ENCODE peak calls at places on chromosomes 1 and 21, in five cellular contexts. O, E, T, Z and N are unnamed samples.
A peak's percentile ranks its signal among the peaks of the same experiment; 100 is the strongest.

GRCh38 chr1:197224160-197224559 is 43.9 kb upstream of the CRB1 start:
- DNase-seq in O (no peak), E (no peak), T (no peak), Z (no peak), N (no peak)

GRCh38 chr1:45974541-45975269 is 157.7 kb downstream of the PIK3R3 start:
- DNase-seq in O (no peak), E (no peak), T (no peak), Z (no peak), N (no peak)

GRCh38 chr1:11731719-11732283 is 4.1 kb upstream of the AGTRAP start:
- DNase-seq in O (peak; percentile 62), E (peak; percentile 6), T (peak; percentile 67), Z (peak; percentile 82), N (peak; percentile 38)

GRCh38 chr1:221708076-221708571 is 33.8 kb downstream of the DUSP10 start:
- DNase-seq in O (no peak), E (peak; percentile 64), T (peak; percentile 34), Z (no peak), N (peak; percentile 36)

GRCh38 chr1:189103956-189104355 is 1373.7 kb downstream of the BRINP3 start:
- DNase-seq in O (no peak), E (no peak), T (no peak), Z (no peak), N (no peak)

GRCh38 chr1:211634931-211635330 is 40.5 kb downstream of the NEK2 start:
- DNase-seq in O (no peak), E (no peak), T (no peak), Z (no peak), N (no peak)

GRCh38 chr1:119988316-119989067 is 81.0 kb downstream of the NOTCH2 start:
- DNase-seq in O (no peak), E (no peak), T (no peak), Z (no peak), N (no peak)

GRCh38 chr1:207993477-207994445 is 82.8 kb upstream of the CD34 start:
- DNase-seq in O (peak; percentile 70), E (no peak), T (no peak), Z (no peak), N (no peak)

GRCh38 chr1:99648107-99648506 is 2.2 kb downstream of the PALMD start:
- DNase-seq in O (peak; percentile 60), E (no peak), T (peak; percentile 26), Z (peak; percentile 63), N (no peak)

GRCh38 chr1:167627865-167628641 is 2.0 kb upstream of the RCSD1 start:
- DNase-seq in O (peak; percentile 67), E (peak; percentile 70), T (no peak), Z (no peak), N (peak; percentile 79)

GRCh38 chr1:54475357-54476230 is 69.4 kb upstream of the SSBP3 start:
- DNase-seq in O (no peak), E (peak; percentile 20), T (no peak), Z (no peak), N (peak; percentile 48)

GRCh38 chr1:12275370-12275769 is 45.5 kb downstream of the VPS13D start:
- DNase-seq in O (peak; percentile 40), E (no peak), T (peak; percentile 42), Z (peak; percentile 50), N (no peak)

GRCh38 chr21:31675960-31676359 is 16.5 kb downstream of the SOD1 start:
- DNase-seq in O (no peak), E (no peak), T (no peak), Z (no peak), N (no peak)

GRCh38 chr1:38055965-38056364 is 9.4 kb upstream of the POU3F1 start:
- DNase-seq in O (no peak), E (no peak), T (no peak), Z (no peak), N (no peak)

GRCh38 chr1:98406346-98407088 is 255.0 kb upstream of the SNX7 start:
- DNase-seq in O (no peak), E (no peak), T (no peak), Z (no peak), N (no peak)

DNA sequence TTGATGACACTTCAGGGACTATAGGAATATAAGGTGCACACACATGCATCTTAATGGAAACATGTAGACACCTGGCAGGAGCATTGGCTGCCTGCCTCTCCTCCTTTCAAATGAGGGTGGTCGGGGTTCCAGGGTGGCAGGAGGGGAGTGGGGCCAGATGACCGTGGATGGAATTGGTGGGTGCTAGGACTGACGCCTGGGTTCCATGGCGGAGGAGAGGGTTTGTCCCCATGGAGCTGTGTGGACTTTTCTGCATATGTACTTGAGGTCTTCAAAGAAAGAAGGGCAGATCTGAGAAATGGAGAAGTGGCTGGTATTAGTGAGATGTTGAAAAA is 7.7 kb downstream of the PRRX1 start:
- DNase-seq in O (no peak), E (no peak), T (no peak), Z (no peak), N (no peak)
- H3K4me1 ChIP-seq in O (no peaks in the 10 kb centered on the region), E (no peaks in the 10 kb centered on the region), T (peaks cover 84% of the 10 kb centered on the region), Z (peaks cover 60% of the 10 kb centered on the region), N (no peaks in the 10 kb centered on the region)

GRCh38 chr21:46056450-46056903 is 41.4 kb upstream of the COL6A2 start:
- DNase-seq in O (no peak), E (no peak), T (peak; percentile 91), Z (peak; percentile 87), N (no peak)
- H3K4me1 ChIP-seq in O (no peaks in the 10 kb centered on the region), E (peaks cover 3% of the 10 kb centered on the region), T (peaks cover 60% of the 10 kb centered on the region), Z (no peaks in the 10 kb centered on the region), N (peaks cover 13% of the 10 kb centered on the region)

DNA sequence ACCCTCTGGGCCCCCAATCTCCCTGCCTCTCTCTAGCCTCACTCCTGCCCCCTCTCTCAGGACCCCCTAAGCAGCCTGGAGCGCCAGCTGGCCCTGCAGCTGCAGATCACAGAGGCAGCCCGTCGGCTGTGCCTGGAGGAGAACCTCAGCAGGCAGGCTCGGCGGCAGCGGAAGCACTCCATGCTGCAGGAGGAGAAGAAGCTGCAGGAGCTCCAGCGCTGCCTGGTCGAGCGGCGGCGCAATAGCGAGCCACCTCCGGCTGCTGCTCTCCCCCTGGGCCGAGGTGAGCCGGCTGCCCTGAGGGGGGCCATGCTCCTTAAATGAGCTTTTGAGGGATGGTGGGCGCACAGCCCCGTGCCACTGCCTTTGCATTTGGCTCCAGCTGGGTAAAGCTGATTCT is 6.2 kb downstream of the INAVA start:
- DNase-seq in O (no peak), E (no peak), T (no peak), Z (no peak), N (no peak)
- H3K4me1 ChIP-seq in O (peaks cover 4% of the 10 kb centered on the region), E (peaks cover 9% of the 10 kb centered on the region), T (no peaks in the 10 kb centered on the region), Z (no peaks in the 10 kb centered on the region), N (peaks cover 11% of the 10 kb centered on the region)

GRCh38 chr21:19640964-19641363 is 1237.4 kb upstream of the TMPRSS15 start:
- DNase-seq in O (no peak), E (no peak), T (no peak), Z (no peak), N (no peak)
- H3K4me1 ChIP-seq in O (no peaks in the 10 kb centered on the region), E (no peaks in the 10 kb centered on the region), T (no peaks in the 10 kb centered on the region), Z (no peaks in the 10 kb centered on the region), N (no peaks in the 10 kb centered on the region)

GRCh38 chr1:30751830-30752650 is 5.5 kb downstream of the LAPTM5 start:
- DNase-seq in O (no peak), E (no peak), T (no peak), Z (no peak), N (no peak)

GRCh38 chr1:30748699-30749401 is 8.7 kb downstream of the LAPTM5 start:
- DNase-seq in O (no peak), E (no peak), T (no peak), Z (no peak), N (no peak)

GRCh38 chr1:30749691-30750583 is 7.6 kb downstream of the LAPTM5 start:
- DNase-seq in O (no peak), E (peak; percentile 57), T (no peak), Z (no peak), N (peak; percentile 68)

GRCh38 chr1:30752651-30752908 is 5.0 kb downstream of the LAPTM5 start:
- DNase-seq in O (no peak), E (no peak), T (no peak), Z (no peak), N (no peak)

GRCh38 chr1:30750751-30751291 is 6.8 kb downstream of the LAPTM5 start:
- DNase-seq in O (no peak), E (no peak), T (no peak), Z (no peak), N (no peak)
- H3K4me1 ChIP-seq in O (no peaks in the 10 kb centered on the region), E (peaks cover 100% of the 10 kb centered on the region), T (no peaks in the 10 kb centered on the region), Z (no peaks in the 10 kb centered on the region), N (peaks cover 93% of the 10 kb centered on the region)

DNA sequence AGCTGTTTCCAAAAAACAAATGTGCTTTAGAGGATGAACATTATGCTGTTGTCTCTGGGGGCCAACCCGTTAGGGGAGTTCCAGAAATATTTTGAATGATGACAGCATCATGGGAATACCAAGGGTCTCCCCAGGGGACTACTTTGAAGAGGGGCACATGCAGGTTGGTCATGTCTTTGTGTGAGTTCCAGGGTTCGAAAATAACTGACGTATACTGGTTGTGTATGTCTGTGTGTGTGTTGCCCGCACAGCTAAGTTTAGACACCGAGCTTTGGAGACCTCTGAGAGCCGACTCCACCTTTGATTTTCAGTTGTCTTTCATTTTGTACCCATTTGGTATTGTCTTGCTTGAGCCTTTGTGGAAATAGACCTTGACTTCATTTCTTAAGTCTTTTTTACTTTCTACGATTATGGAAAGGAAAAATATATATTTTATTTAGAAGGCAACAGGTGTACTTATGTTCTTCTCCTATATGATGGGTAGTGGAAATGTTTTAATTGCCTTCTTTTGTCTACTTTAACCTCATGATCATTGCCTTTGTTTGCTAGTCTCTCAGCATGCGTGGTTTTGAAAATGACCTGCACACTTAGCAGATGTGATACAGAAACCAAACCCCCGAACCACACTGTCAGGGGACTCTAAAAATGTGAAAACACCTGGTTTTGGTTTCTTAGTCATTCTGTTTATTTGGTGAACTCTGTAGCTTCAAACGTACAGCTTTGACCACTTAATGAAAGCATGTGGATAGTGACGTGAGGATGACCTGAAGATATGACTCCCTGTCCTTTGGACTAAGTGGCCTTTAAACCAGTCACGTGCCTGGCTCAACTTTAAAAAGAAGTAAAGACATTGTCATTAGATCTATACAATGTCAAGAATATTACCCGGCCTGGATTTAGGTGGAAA is 56.5 kb downstream of the GALNT2 start:
- DNase-seq in O (no peak), E (no peak), T (no peak), Z (no peak), N (no peak)
- H3K4me1 ChIP-seq in O (peaks cover 8% of the 10 kb centered on the region), E (peaks cover 7% of the 10 kb centered on the region), T (peaks cover 29% of the 10 kb centered on the region), Z (peaks cover 39% of the 10 kb centered on the region), N (peaks cover 42% of the 10 kb centered on the region)

GRCh38 chr1:181103404-181103803 is 14.9 kb downstream of the IER5 start:
- DNase-seq in O (no peak), E (no peak), T (no peak), Z (no peak), N (no peak)
- H3K4me1 ChIP-seq in O (peaks cover 21% of the 10 kb centered on the region), E (peaks cover 49% of the 10 kb centered on the region), T (peaks cover 30% of the 10 kb centered on the region), Z (peaks cover 35% of the 10 kb centered on the region), N (peaks cover 50% of the 10 kb centered on the region)

DNA sequence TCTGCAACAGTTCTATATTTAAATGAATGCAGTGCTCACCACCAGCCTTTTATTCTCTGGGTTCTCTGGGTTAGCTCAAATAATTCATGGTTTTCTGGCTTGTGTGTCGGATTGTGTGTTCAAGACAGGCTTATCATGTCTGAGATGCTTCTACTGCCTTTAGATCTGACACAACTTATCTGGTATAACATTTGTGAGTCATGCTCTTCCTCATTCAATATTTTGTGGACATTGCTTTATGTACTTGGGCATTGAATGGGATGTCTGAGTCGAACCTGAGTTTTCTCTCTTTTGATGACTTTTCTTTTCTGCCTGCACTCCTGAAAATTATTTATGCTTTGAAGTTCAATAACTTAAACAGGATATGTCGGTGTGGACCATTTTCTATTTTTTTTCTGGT is 17.5 kb upstream of the PKP1 start:
- DNase-seq in O (no peak), E (no peak), T (no peak), Z (no peak), N (no peak)
- H3K4me1 ChIP-seq in O (no peaks in the 10 kb centered on the region), E (no peaks in the 10 kb centered on the region), T (no peaks in the 10 kb centered on the region), Z (no peaks in the 10 kb centered on the region), N (no peaks in the 10 kb centered on the region)